ENCODE peak calls at places on chromosomes 5 and 9, in seven cellular contexts. Z is esophagus muscularis mucosa, N is endothelial cell of umbilical vein, S is ovary, G is IMR-90, W is HCT116, U is esophagus squamous epithelium. Y is an unnamed sample. For H3K4me1, the result is how much of the 10 kb centered on the place peaks cover.

GRCh38 chr5:125225424-125225823 is 479.0 kb upstream of the ZNF608 start:
- DNase-seq in Z (no peak), N (no peak), S (no peak), G (no peak), W (no peak), U (no peak), Y (no peak)

GRCh38 chr5:68255305-68256130 is 40.0 kb downstream of the PIK3R1 start:
- DNase-seq in Z (no peak), N (no peak), S (no peak), G (no peak), W (no peak), U (no peak), Y (no peak)

GRCh38 chr5:174145821-174146220 is 100.3 kb downstream of the NSG2 start:
- DNase-seq in Z (peak), N (no peak), S (no peak), G (no peak), W (no peak), U (no peak), Y (peak)

GRCh38 chr5:177129206-177129605 is 4.4 kb upstream of the NSD1 start:
- DNase-seq in Z (no peak), N (no peak), S (no peak), G (no peak), W (no peak), U (no peak), Y (no peak)

GRCh38 chr9:38035873-38036272 is 33.2 kb downstream of the SHB start:
- DNase-seq in Z (no peak), N (peak), S (no peak), G (peak), W (no peak), U (no peak), Y (no peak)

GRCh38 chr5:81187885-81188284 is 45.2 kb upstream of the CKMT2 start:
- DNase-seq in Z (no peak), N (no peak), S (no peak), G (no peak), W (no peak), U (no peak), Y (no peak)

GRCh38 chr9:74645007-74645639 is 148.0 kb downstream of the RORB start:
- DNase-seq in Z (no peak), N (peak), S (no peak), G (no peak), W (peak), U (no peak), Y (no peak)

GRCh38 chr9:68781866-68782265 is 76.8 kb downstream of the PIP5K1B start:
- DNase-seq in Z (no peak), N (no peak), S (no peak), G (no peak), W (no peak), U (no peak), Y (no peak)

GRCh38 chr5:1909346-1909985 is 26.7 kb upstream of the IRX4 start:
- DNase-seq in Z (no peak), N (no peak), S (no peak), G (no peak), W (no peak), U (no peak), Y (no peak)

GRCh38 chr5:180976518-180976917 is 12.1 kb upstream of the BTNL3 start:
- DNase-seq in Z (no peak), N (no peak), S (no peak), G (no peak), W (no peak), U (no peak), Y (no peak)

GRCh38 chr9:36191290-36191645 is 547 bp downstream of the CLTA start:
- DNase-seq in Z (no peak), N (peak), S (no peak), G (no peak), W (no peak), U (no peak), Y (no peak)

GRCh38 chr9:80061940-80062339 is 490.2 kb downstream of the TLE4 start:
- DNase-seq in Z (no peak), N (peak), S (no peak), G (peak), W (no peak), U (no peak), Y (no peak)

GRCh38 chr5:91591076-91591475 is 208.0 kb upstream of the ARRDC3 start:
- DNase-seq in Z (no peak), N (no peak), S (no peak), G (no peak), W (peak), U (no peak), Y (no peak)

GRCh38 chr9:117707561-117707960 is 3.4 kb downstream of the TLR4 start:
- DNase-seq in Z (no peak), N (peak), S (no peak), G (no peak), W (no peak), U (no peak), Y (no peak)

GRCh38 chr5:110738812-110739651 is at the start of gene SLC25A46:
- DNase-seq in Z (peak), N (peak), S (peak), G (peak), W (peak), U (peak), Y (peak)
- TF ChIP-seq POLR2A in Z (peak), N (peak), S (peak), G (peak), W (no peak), U (no peak), Y (no peak)

GRCh38 chr9:106875548-106875947 is 12.6 kb downstream of the ZNF462 start:
- DNase-seq in Z (no peak), N (no peak), S (no peak), G (no peak), W (no peak), U (no peak), Y (no peak)
- H3K4me1 ChIP-seq in Z (half or more), N (under half), S (under half), G (under half), W (under half), U (under half), Y (half or more)

GRCh38 chr5:84693256-84693655 is 308.6 kb upstream of the EDIL3 start:
- DNase-seq in Z (no peak), N (no peak), S (no peak), G (no peak), W (no peak), U (no peak), Y (no peak)

GRCh38 chr5:84696651-84697050 is 312.0 kb upstream of the EDIL3 start:
- DNase-seq in Z (no peak), N (no peak), S (no peak), G (peak), W (peak), U (no peak), Y (no peak)
- H3K27ac ChIP-seq in Z (no peak), N (no peak), S (no peak), G (no peak), W (no peak), U (no peak), Y (no peak)

GRCh38 chr5:73514418-73514817 is 16.2 kb downstream of the BTF3 start:
- DNase-seq in Z (no peak), N (no peak), S (no peak), G (no peak), W (no peak), U (no peak), Y (no peak)

GRCh38 chr5:73519531-73520283 is 21.5 kb downstream of the BTF3 start:
- DNase-seq in Z (no peak), N (peak), S (peak), G (peak), W (peak), U (peak), Y (no peak)

GRCh38 chr5:73515232-73515631 is 17.0 kb downstream of the BTF3 start:
- DNase-seq in Z (no peak), N (no peak), S (no peak), G (no peak), W (no peak), U (no peak), Y (no peak)

DNA sequence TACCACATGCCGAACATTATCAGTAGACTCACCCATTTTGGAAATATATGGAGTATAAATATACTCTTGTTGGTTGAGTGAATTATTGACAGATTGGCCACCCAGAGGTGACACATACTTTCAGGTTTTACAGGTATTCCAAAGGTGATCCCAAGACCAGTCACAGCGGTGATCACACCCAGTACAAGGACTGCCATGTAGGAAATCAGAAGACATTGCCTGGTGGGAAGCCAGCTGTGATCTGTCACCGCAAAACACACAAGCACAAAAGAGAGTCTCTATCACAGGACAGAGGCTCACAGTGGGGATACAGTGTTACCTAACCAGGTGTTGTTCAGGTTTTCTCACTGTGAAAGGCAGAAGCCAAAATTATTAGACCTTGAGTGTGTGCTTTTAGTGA is 15.8 kb downstream of the BTF3 start:
- DNase-seq in Z (no peak), N (no peak), S (no peak), G (no peak), W (no peak), U (no peak), Y (no peak)
- TF ChIP-seq POLR2A in Z (no peak), N (no peak), S (no peak), G (no peak), W (no peak), U (no peak), Y (no peak)

GRCh38 chr5:143060018-143060417 is 289.8 kb downstream of the ARHGAP26 start:
- DNase-seq in Z (no peak), N (peak), S (no peak), G (peak), W (no peak), U (no peak), Y (no peak)
- H3K4me1 ChIP-seq in Z (half or more), N (half or more), S (under half), G (under half), W (under half), U (under half), Y (half or more)